ENCODE peak calls at places on chromosomes 11 and 22, in nine cellular contexts. One of them, this sample, is unnamed.

GRCh38 chr22:36727927-36728488 is 24.5 kb upstream of the CACNG2 start:
- DNase-seq in sigmoid colon: peak; percentile 12
- DNase-seq in suprapubic skin: no peak
- DNase-seq in fibroblast of lung: no peak
- DNase-seq in right lobe of liver: no peak
- DNase-seq in cardiac fibroblast: no peak
- DNase-seq in mucosa of descending colon: no peak
- DNase-seq in body of pancreas: no peak
- DNase-seq in colonic mucosa: no peak
- DNase-seq in this sample: no peak

GRCh38 chr11:14480716-14481115 is 18.9 kb downstream of the COPB1 start:
- DNase-seq in sigmoid colon: no peak
- DNase-seq in suprapubic skin: no peak
- DNase-seq in fibroblast of lung: no peak
- DNase-seq in right lobe of liver: no peak
- DNase-seq in cardiac fibroblast: no peak
- DNase-seq in mucosa of descending colon: no peak
- DNase-seq in body of pancreas: no peak
- DNase-seq in colonic mucosa: no peak
- DNase-seq in this sample: no peak

GRCh38 chr11:69044111-69045013 is 4.4 kb upstream of the TPCN2 start:
- DNase-seq in sigmoid colon: peak; percentile 92
- DNase-seq in suprapubic skin: no peak
- DNase-seq in fibroblast of lung: peak; percentile 67
- DNase-seq in right lobe of liver: peak; percentile 80
- DNase-seq in cardiac fibroblast: peak; percentile 72
- DNase-seq in mucosa of descending colon: peak; percentile 83
- DNase-seq in body of pancreas: peak; percentile 78
- DNase-seq in colonic mucosa: peak; percentile 72
- DNase-seq in this sample: peak; percentile 47

GRCh38 chr11:67307545-67308001 is 4.2 kb downstream of the SSH3 start:
- DNase-seq in sigmoid colon: no peak
- DNase-seq in suprapubic skin: peak; percentile 60
- DNase-seq in fibroblast of lung: no peak
- DNase-seq in right lobe of liver: no peak
- DNase-seq in cardiac fibroblast: no peak
- DNase-seq in mucosa of descending colon: no peak
- DNase-seq in body of pancreas: no peak
- DNase-seq in colonic mucosa: no peak
- DNase-seq in this sample: no peak

GRCh38 chr11:86395061-86395551 is 20.4 kb downstream of the CCDC81 start:
- DNase-seq in sigmoid colon: no peak
- DNase-seq in suprapubic skin: no peak
- DNase-seq in fibroblast of lung: peak; percentile 52
- DNase-seq in right lobe of liver: no peak
- DNase-seq in cardiac fibroblast: no peak
- DNase-seq in mucosa of descending colon: no peak
- DNase-seq in body of pancreas: peak; percentile 38
- DNase-seq in colonic mucosa: no peak
- DNase-seq in this sample: peak; percentile 10

GRCh38 chr11:129451524-129451923 is 75.9 kb downstream of the BARX2 start:
- DNase-seq in sigmoid colon: no peak
- DNase-seq in suprapubic skin: no peak
- DNase-seq in fibroblast of lung: no peak
- DNase-seq in right lobe of liver: no peak
- DNase-seq in cardiac fibroblast: no peak
- DNase-seq in mucosa of descending colon: no peak
- DNase-seq in body of pancreas: peak; percentile 17
- DNase-seq in colonic mucosa: no peak
- DNase-seq in this sample: no peak

GRCh38 chr11:403761-404431 is 9.9 kb downstream of the PKP3 start:
- DNase-seq in sigmoid colon: no peak
- DNase-seq in suprapubic skin: peak; percentile 72
- DNase-seq in fibroblast of lung: no peak
- DNase-seq in right lobe of liver: no peak
- DNase-seq in cardiac fibroblast: no peak
- DNase-seq in mucosa of descending colon: no peak
- DNase-seq in body of pancreas: no peak
- DNase-seq in colonic mucosa: no peak
- DNase-seq in this sample: no peak

GRCh38 chr11:17610402-17610894 is 63.4 kb downstream of the OTOG start:
- DNase-seq in sigmoid colon: no peak
- DNase-seq in suprapubic skin: no peak
- DNase-seq in fibroblast of lung: no peak
- DNase-seq in right lobe of liver: no peak
- DNase-seq in cardiac fibroblast: no peak
- DNase-seq in mucosa of descending colon: no peak
- DNase-seq in body of pancreas: no peak
- DNase-seq in colonic mucosa: peak; percentile 14
- DNase-seq in this sample: no peak

GRCh38 chr11:114279778-114280532 is 16.2 kb upstream of the NNMT start:
- DNase-seq in sigmoid colon: no peak
- DNase-seq in suprapubic skin: no peak
- DNase-seq in fibroblast of lung: peak; percentile 64
- DNase-seq in right lobe of liver: no peak
- DNase-seq in cardiac fibroblast: peak; percentile 66
- DNase-seq in mucosa of descending colon: no peak
- DNase-seq in body of pancreas: no peak
- DNase-seq in colonic mucosa: no peak
- DNase-seq in this sample: no peak

GRCh38 chr11:44957051-44957515 is 6.4 kb upstream of the TP53I11 start:
- DNase-seq in sigmoid colon: no peak
- DNase-seq in suprapubic skin: no peak
- DNase-seq in fibroblast of lung: no peak
- DNase-seq in right lobe of liver: peak; percentile 64
- DNase-seq in cardiac fibroblast: no peak
- DNase-seq in mucosa of descending colon: no peak
- DNase-seq in body of pancreas: no peak
- DNase-seq in colonic mucosa: no peak
- DNase-seq in this sample: no peak

GRCh38 chr11:19660076-19660475 is 52.6 kb upstream of the NAV2 start:
- DNase-seq in sigmoid colon: no peak
- DNase-seq in suprapubic skin: no peak
- DNase-seq in fibroblast of lung: peak; percentile 81
- DNase-seq in right lobe of liver: peak; percentile 69
- DNase-seq in cardiac fibroblast: no peak
- DNase-seq in mucosa of descending colon: no peak
- DNase-seq in body of pancreas: no peak
- DNase-seq in colonic mucosa: no peak
- DNase-seq in this sample: peak; percentile 69

GRCh38 chr11:7899418-7899817 is 31.6 kb downstream of the OR10A6 start:
- DNase-seq in sigmoid colon: no peak
- DNase-seq in suprapubic skin: no peak
- DNase-seq in fibroblast of lung: no peak
- DNase-seq in right lobe of liver: no peak
- DNase-seq in cardiac fibroblast: no peak
- DNase-seq in mucosa of descending colon: no peak
- DNase-seq in body of pancreas: no peak
- DNase-seq in colonic mucosa: no peak
- DNase-seq in this sample: no peak

GRCh38 chr11:57656936-57657289 is 649 bp upstream of the CLP1 start:
- DNase-seq in sigmoid colon: no peak
- DNase-seq in suprapubic skin: no peak
- DNase-seq in fibroblast of lung: no peak
- DNase-seq in right lobe of liver: no peak
- DNase-seq in cardiac fibroblast: no peak
- DNase-seq in mucosa of descending colon: no peak
- DNase-seq in body of pancreas: no peak
- DNase-seq in colonic mucosa: no peak
- DNase-seq in this sample: no peak

GRCh38 chr22:27476729-27477128 is 324.8 kb downstream of the MN1 start:
- DNase-seq in sigmoid colon: no peak
- DNase-seq in suprapubic skin: no peak
- DNase-seq in fibroblast of lung: peak; percentile 87
- DNase-seq in right lobe of liver: no peak
- DNase-seq in cardiac fibroblast: no peak
- DNase-seq in mucosa of descending colon: no peak
- DNase-seq in body of pancreas: no peak
- DNase-seq in colonic mucosa: no peak
- DNase-seq in this sample: no peak

GRCh38 chr11:18714443-18714780 is 11.6 kb downstream of the IGSF22 start:
- DNase-seq in sigmoid colon: no peak
- DNase-seq in suprapubic skin: no peak
- DNase-seq in fibroblast of lung: no peak
- DNase-seq in right lobe of liver: no peak
- DNase-seq in cardiac fibroblast: no peak
- DNase-seq in mucosa of descending colon: no peak
- DNase-seq in body of pancreas: no peak
- DNase-seq in colonic mucosa: no peak
- DNase-seq in this sample: no peak

GRCh38 chr11:102470257-102470656 is 17.7 kb upstream of the TMEM123 start:
- DNase-seq in sigmoid colon: no peak
- DNase-seq in suprapubic skin: no peak
- DNase-seq in fibroblast of lung: no peak
- DNase-seq in right lobe of liver: no peak
- DNase-seq in cardiac fibroblast: no peak
- DNase-seq in mucosa of descending colon: no peak
- DNase-seq in body of pancreas: no peak
- DNase-seq in colonic mucosa: no peak
- DNase-seq in this sample: no peak

GRCh38 chr22:27930246-27931060 is 11.4 kb upstream of the PITPNB start:
- DNase-seq in sigmoid colon: no peak
- DNase-seq in suprapubic skin: no peak
- DNase-seq in fibroblast of lung: no peak
- DNase-seq in right lobe of liver: no peak
- DNase-seq in cardiac fibroblast: no peak
- DNase-seq in mucosa of descending colon: no peak
- DNase-seq in body of pancreas: no peak
- DNase-seq in colonic mucosa: no peak
- DNase-seq in this sample: no peak

GRCh38 chr22:37911273-37911672 is 5.2 kb downstream of the MICALL1 start:
- DNase-seq in sigmoid colon: no peak
- DNase-seq in suprapubic skin: no peak
- DNase-seq in fibroblast of lung: no peak
- DNase-seq in right lobe of liver: no peak
- DNase-seq in cardiac fibroblast: no peak
- DNase-seq in mucosa of descending colon: no peak
- DNase-seq in body of pancreas: no peak
- DNase-seq in colonic mucosa: no peak
- DNase-seq in this sample: no peak
- H3K4me3 ChIP-seq in sigmoid colon: peak overlapping the region; percentile 7
- H3K4me3 ChIP-seq in suprapubic skin: no peak overlapping the region
- H3K4me3 ChIP-seq in fibroblast of lung: no peak overlapping the region
- H3K4me3 ChIP-seq in right lobe of liver: no peak overlapping the region
- H3K4me3 ChIP-seq in cardiac fibroblast: no peak overlapping the region
- H3K4me3 ChIP-seq in mucosa of descending colon: no peak overlapping the region
- H3K4me3 ChIP-seq in body of pancreas: no peak overlapping the region
- H3K4me3 ChIP-seq in colonic mucosa: no peak overlapping the region
- H3K4me3 ChIP-seq in this sample: no peak overlapping the region

GRCh38 chr11:78759067-78759466 is 184.4 kb upstream of the NARS2 start:
- DNase-seq in sigmoid colon: no peak
- DNase-seq in suprapubic skin: no peak
- DNase-seq in fibroblast of lung: no peak
- DNase-seq in right lobe of liver: no peak
- DNase-seq in cardiac fibroblast: no peak
- DNase-seq in mucosa of descending colon: no peak
- DNase-seq in body of pancreas: no peak
- DNase-seq in colonic mucosa: no peak
- DNase-seq in this sample: no peak
- TF ChIP-seq CTCF in sigmoid colon: no peak
- TF ChIP-seq CTCF in suprapubic skin: no peak
- TF ChIP-seq CTCF in fibroblast of lung: peak; percentile 8
- TF ChIP-seq CTCF in right lobe of liver: no peak
- TF ChIP-seq CTCF in cardiac fibroblast: no peak
- TF ChIP-seq CTCF in mucosa of descending colon: no peak
- TF ChIP-seq CTCF in body of pancreas: no peak
- TF ChIP-seq CTCF in colonic mucosa: no peak
- TF ChIP-seq CTCF in this sample: no peak

DNA sequence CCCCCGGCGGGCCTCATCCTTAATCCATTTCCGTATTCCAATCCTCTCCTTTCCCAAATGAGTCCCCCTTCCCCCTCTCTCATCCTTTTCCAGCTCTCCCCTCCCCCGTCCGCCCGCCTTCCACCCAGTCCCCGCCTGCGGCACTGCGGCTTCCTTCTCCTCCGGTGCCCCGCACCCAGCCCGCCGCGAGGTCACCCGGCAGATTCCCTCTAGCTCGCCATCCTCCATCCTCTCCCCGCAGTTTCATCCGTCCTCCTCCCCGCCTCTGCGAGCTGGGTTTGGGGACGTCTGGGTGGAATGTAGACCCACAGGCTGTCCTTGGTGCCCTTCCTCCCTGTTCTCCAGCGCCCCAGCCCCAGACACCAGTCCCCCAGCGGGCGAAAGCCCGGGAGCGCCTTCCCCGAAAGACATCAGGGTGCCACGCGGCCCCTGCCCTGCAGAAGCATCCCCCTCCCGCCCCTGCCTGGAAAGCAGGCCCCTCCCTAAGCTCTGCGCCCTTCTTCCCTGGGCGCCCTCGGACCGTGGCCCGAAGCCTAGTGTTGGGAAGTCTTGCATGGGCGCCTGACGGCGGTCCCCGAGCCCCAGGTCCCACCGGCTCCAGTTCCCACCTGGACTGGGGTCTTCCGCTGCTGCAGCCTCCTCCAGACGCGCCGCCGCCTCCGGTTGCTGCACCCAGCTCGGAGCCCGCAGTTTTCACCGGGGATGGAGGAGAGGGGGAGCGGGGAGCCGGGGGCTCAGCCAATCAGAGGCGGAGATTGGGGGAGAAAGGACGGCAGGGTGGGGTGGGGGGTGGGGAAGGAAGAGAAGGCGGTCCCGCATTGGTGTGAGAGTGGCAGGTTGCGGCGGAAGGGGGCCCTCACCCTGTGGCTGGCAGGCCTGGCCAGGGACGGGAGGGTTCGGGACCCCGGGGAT is at the start of gene THY1:
- DNase-seq in sigmoid colon: no peak
- DNase-seq in suprapubic skin: no peak
- DNase-seq in fibroblast of lung: peak; percentile 67
- DNase-seq in right lobe of liver: no peak
- DNase-seq in cardiac fibroblast: peak; percentile 43
- DNase-seq in mucosa of descending colon: no peak
- DNase-seq in body of pancreas: no peak
- DNase-seq in colonic mucosa: no peak
- DNase-seq in this sample: no peak
- H3K4me3 ChIP-seq in sigmoid colon: peak within 1 kb of the TSS; percentile 47
- H3K4me3 ChIP-seq in suprapubic skin: peak within 1 kb of the TSS; percentile 50
- H3K4me3 ChIP-seq in fibroblast of lung: peak within 1 kb of the TSS; percentile 75
- H3K4me3 ChIP-seq in right lobe of liver: peak within 1 kb of the TSS; percentile 9
- H3K4me3 ChIP-seq in cardiac fibroblast: peak within 1 kb of the TSS; percentile 72
- H3K4me3 ChIP-seq in mucosa of descending colon: no peak within 1 kb of the TSS
- H3K4me3 ChIP-seq in body of pancreas: no peak within 1 kb of the TSS
- H3K4me3 ChIP-seq in colonic mucosa: peak within 1 kb of the TSS; percentile 27
- H3K4me3 ChIP-seq in this sample: peak within 1 kb of the TSS; percentile 45

DNA sequence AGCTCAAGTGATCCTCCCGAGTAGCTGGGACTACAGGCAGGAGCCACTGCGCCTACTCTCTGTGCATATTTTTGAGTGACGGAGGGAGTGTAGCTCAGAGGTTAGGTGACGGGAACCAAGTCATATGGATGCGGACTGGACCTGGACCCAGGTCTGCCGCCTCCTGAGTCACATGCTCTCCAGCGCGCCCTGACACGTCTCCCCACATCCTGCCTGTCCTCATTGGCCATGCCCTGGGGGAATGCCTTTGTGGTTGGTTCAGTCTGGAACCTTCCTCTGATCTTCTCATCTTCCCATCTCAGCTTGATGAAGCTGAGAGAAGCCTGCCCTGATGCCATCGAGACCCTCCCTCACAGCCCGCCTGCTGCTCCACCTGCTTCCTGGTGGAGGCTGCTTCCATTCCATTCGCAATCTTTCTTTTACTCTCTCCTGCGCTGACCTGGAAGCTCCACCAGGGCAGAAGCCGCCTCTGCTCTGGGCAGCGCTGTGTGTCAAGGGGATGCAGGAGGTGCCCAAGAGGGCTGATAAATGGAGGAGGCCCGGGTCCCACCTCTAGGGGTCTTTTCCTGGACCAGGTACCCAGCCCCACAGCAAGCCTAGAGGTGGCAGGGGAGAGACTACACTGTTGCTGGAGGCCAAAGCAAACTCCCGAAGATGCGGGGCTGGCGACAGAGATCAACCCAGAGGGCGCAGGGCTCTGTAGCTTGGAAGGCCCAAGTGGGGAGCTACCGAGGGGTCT is 13.9 kb upstream of the BAIAP2L2 start:
- DNase-seq in sigmoid colon: no peak
- DNase-seq in suprapubic skin: no peak
- DNase-seq in fibroblast of lung: no peak
- DNase-seq in right lobe of liver: no peak
- DNase-seq in cardiac fibroblast: no peak
- DNase-seq in mucosa of descending colon: no peak
- DNase-seq in body of pancreas: no peak
- DNase-seq in colonic mucosa: no peak
- DNase-seq in this sample: no peak
- TF ChIP-seq CTCF in sigmoid colon: no peak
- TF ChIP-seq CTCF in suprapubic skin: no peak
- TF ChIP-seq CTCF in fibroblast of lung: no peak
- TF ChIP-seq CTCF in right lobe of liver: no peak
- TF ChIP-seq CTCF in cardiac fibroblast: no peak
- TF ChIP-seq CTCF in mucosa of descending colon: no peak
- TF ChIP-seq CTCF in body of pancreas: no peak
- TF ChIP-seq CTCF in colonic mucosa: no peak
- TF ChIP-seq CTCF in this sample: peak; percentile 7

This sample was measured in epithelial cell of proximal tubule.